ENCODE peak calls at places on chromosome 5, in five cellular contexts. A is transverse colon, X is hepatocyte, I is neural progenitor cell, V is pancreas. E is an unnamed sample.

GRCh38 chr5:58151414-58151813 is 308.5 kb downstream of the PLK2 start:
- DNase-seq in I (no peak), X (no peak), V (no peak), A (no peak), E (no peak)

GRCh38 chr5:83000448-83000847 is 76.7 kb downstream of the TMEM167A start:
- DNase-seq in I (no peak), A (no peak), X (no peak), V (no peak), E (peak; percentile 66)

GRCh38 chr5:173198049-173198448 is 37.0 kb downstream of the NKX2-5 start:
- DNase-seq in V (no peak), A (no peak), X (no peak), I (no peak), E (no peak)

GRCh38 chr5:98578438-98578837 is 195.0 kb upstream of the RGMB start:
- DNase-seq in A (no peak), I (no peak), V (no peak), X (no peak), E (no peak)

GRCh38 chr5:88281322-88281721 is 12.7 kb upstream of the TMEM161B start:
- DNase-seq in A (no peak), I (no peak), X (no peak), V (no peak), E (no peak)

GRCh38 chr5:71887680-71888079 is 168.6 kb downstream of the CARTPT start:
- DNase-seq in X (peak; percentile 53), I (peak; percentile 54), A (no peak), V (no peak), E (peak; percentile 21)

GRCh38 chr5:107512029-107512428 is 158.7 kb downstream of the EFNA5 start:
- DNase-seq in A (no peak), X (no peak), I (peak; percentile 89), V (no peak), E (no peak)

GRCh38 chr5:77356740-77357139 is 135.4 kb downstream of the WDR41 start:
- DNase-seq in X (no peak), V (no peak), I (no peak), A (no peak), E (peak; percentile 33)

GRCh38 chr5:1028481-1029269 is 20.1 kb downstream of the NKD2 start:
- DNase-seq in A (no peak), I (no peak), V (peak; percentile 36), X (no peak), E (no peak)

GRCh38 chr5:139650031-139650688 is 2.0 kb downstream of the CXXC5 start:
- DNase-seq in X (peak; percentile 76), A (peak; percentile 55), V (peak; percentile 84), I (peak; percentile 80), E (no peak)

GRCh38 chr5:115168829-115169391 is 798 bp downstream of the TRIM36 start:
- DNase-seq in V (peak; percentile 69), I (peak; percentile 83), A (peak; percentile 27), X (peak; percentile 39), E (no peak)

GRCh38 chr5:15799612-15800011 is 299.6 kb downstream of the FBXL7 start:
- DNase-seq in A (no peak), V (no peak), I (no peak), X (no peak), E (no peak)

GRCh38 chr5:79692586-79692985 is 3.0 kb downstream of the CMYA5 start:
- DNase-seq in I (no peak), X (no peak), A (no peak), V (no peak), E (no peak)

GRCh38 chr5:134227259-134227658 is 1.4 kb upstream of the PPP2CA start:
- DNase-seq in V (no peak), I (peak; percentile 71), A (peak; percentile 56), X (peak; percentile 59), E (no peak)

GRCh38 chr5:98594098-98594497 is 179.4 kb upstream of the RGMB start:
- DNase-seq in I (no peak), X (no peak), V (no peak), A (no peak), E (no peak)

GRCh38 chr5:115246361-115246991 is 16.2 kb downstream of the PGGT1B start:
- DNase-seq in I (peak; percentile 54), V (no peak), A (no peak), X (peak; percentile 40), E (no peak)

GRCh38 chr5:58012103-58012502 is 447.8 kb downstream of the PLK2 start:
- DNase-seq in I (no peak), X (peak; percentile 1), V (no peak), A (no peak), E (peak; percentile 52)

GRCh38 chr5:109324941-109325340 is 84.8 kb downstream of the PJA2 start:
- DNase-seq in V (no peak), X (no peak), A (no peak), I (no peak), E (no peak)

GRCh38 chr5:30401479-30402058 is 791.9 kb upstream of the CDH6 start:
- DNase-seq in I (peak; percentile 73), V (no peak), X (peak; percentile 58), A (peak; percentile 9), E (peak; percentile 26)

GRCh38 chr5:43432486-43433365 is 20.5 kb upstream of the CCL28 start:
- DNase-seq in A (peak; percentile 85), X (peak; percentile 72), I (no peak), V (peak; percentile 77), E (peak; percentile 48)

GRCh38 chr5:101590384-101590783 is 687.3 kb upstream of the ST8SIA4 start:
- DNase-seq in X (no peak), V (no peak), I (peak; percentile 23), A (no peak), E (no peak)

GRCh38 chr5:173463207-173463606 is 135.0 kb upstream of the STC2 start:
- DNase-seq in V (no peak), A (no peak), X (no peak), I (no peak), E (no peak)

GRCh38 chr5:67576112-67576511 is 379.5 kb upstream of the CD180 start:
- DNase-seq in V (no peak), A (no peak), I (no peak), X (no peak), E (no peak)

GRCh38 chr5:150461231-150461630 is 11.7 kb upstream of the RPS14 start:
- DNase-seq in A (peak; percentile 56), X (peak; percentile 37), I (no peak), V (no peak), E (no peak)
- H3K4me3 ChIP-seq in A (no peak overlapping the region), X (no peak overlapping the region), I (no peak overlapping the region), V (no peak overlapping the region), E (no peak overlapping the region)

GRCh38 chr5:150274811-150275210 is 14.8 kb downstream of the CAMK2A start:
- DNase-seq in X (no peak), A (no peak), V (no peak), I (no peak), E (no peak)

GRCh38 chr5:150270546-150271295 is 18.9 kb downstream of the CAMK2A start:
- DNase-seq in A (no peak), X (no peak), V (no peak), I (no peak), E (no peak)

GRCh38 chr5:150271923-150272322 is 17.6 kb downstream of the CAMK2A start:
- DNase-seq in V (no peak), X (no peak), I (no peak), A (no peak), E (no peak)

GRCh38 chr5:150271296-150271692 is 18.3 kb downstream of the CAMK2A start:
- DNase-seq in A (no peak), X (no peak), I (no peak), V (no peak), E (no peak)

DNA sequence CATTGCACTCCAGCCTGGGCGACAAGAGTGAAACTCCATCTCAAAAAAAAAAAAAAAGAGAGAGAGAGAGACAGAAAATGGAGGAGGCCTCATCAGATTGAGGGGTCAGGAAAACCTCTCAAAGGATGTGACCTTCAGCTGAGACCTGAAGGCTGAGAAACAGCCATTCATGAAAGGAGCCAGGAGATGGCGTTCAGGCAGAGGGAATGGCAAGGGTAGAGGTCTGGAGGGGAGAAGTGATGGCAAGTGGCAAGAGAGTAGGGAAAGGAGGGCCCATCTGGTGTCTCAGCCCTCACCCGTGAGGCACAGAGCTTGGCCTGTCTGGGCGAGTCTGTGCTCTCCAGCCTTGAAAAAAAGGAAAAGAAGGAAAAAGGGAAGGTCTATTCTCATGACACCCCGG is 17.0 kb downstream of the CAMK2A start:
- DNase-seq in X (peak; percentile 59), I (peak; percentile 80), V (no peak), A (no peak), E (no peak)
- TF ChIP-seq CTCF in X (peak; percentile 52), I (peak; percentile 67), V (no peak), A (no peak), E (peak; percentile 67)

GRCh38 chr5:111749303-111750026 is 7.5 kb downstream of the NREP start:
- DNase-seq in X (no peak), I (no peak), V (no peak), A (no peak), E (no peak)

GRCh38 chr5:111747336-111747735 is 9.7 kb downstream of the NREP start:
- DNase-seq in I (no peak), V (no peak), X (no peak), A (no peak), E (no peak)

GRCh38 chr5:111745075-111745474 is 11.9 kb downstream of the NREP start:
- DNase-seq in A (no peak), I (no peak), X (no peak), V (no peak), E (no peak)

GRCh38 chr5:111746791-111747190 is 10.2 kb downstream of the NREP start:
- DNase-seq in I (no peak), V (no peak), A (no peak), X (no peak), E (no peak)

DNA sequence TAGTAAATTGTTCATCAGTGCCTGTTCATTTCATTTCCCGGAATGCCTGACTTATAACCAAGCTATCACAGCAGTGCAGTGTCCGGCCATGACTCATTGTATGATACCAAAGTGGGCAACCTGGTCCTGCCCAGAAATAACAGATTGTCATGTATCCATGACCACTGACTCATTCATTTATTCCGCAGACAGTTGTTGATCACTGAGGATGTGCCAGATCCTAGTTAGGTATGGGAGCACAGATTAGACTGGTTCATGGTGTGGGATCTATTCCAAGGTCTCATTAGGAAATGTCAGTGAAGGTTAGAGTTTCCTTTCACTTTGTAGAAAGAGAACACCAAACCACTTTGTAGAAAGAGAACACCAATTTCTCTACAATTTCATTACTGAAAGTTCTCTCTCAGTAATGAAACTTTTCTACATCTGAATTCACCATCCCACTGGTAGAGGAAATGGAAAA is 8.7 kb downstream of the NREP start:
- DNase-seq in I (no peak), X (no peak), V (no peak), A (no peak), E (no peak)
- H3K4me3 ChIP-seq in I (no peak overlapping the region), X (no peak overlapping the region), V (no peak overlapping the region), A (no peak overlapping the region), E (no peak overlapping the region)

DNA sequence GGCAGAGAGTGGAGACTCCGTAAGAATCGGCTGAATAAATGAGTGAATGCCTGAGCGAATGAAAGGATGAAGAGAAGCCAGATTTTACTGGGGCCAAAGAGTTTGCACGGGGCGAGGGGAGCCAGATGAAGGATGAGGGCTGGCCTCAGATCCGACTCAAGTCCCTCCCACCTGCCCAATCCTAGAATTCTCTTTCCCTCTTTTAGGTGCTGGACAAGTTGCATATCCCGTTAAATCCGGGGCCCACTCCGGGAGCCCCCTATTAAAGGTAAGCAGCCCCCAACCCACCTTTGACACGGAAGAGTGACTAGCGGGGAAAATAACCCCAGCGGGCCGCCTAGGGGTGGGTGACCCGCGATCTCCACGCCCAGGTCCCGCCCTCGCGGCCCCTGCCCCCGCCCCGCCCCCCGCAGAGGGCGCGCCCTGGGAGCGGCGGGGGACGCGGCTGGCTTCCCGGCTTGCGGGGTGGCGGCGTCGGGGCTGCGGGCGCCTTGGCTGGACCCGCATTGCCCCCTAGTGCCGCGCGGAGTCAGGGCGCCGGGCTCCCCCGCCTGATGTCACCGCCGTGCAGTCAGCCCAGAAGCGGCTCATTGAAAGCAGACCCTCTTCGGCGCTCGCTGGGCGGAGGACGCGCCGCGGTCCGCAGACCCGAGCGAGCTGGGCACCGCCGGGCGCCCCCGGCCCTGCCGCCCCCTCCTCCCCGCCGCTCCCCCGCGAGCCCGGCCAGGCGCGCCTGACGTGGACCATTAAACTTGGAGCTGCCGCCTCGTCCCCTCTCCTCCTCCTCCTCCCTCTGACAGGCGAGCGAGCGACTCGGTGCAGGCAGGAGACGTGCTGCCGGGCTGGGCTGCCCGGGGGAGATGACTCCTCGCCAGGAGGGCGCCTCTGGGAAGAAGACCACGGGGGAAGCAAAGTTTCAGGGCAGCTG is at the start of gene ADRA1B:
- DNase-seq in V (peak; percentile 83), I (peak; percentile 92), A (peak; percentile 76), X (peak; percentile 88), E (no peak)
- TF ChIP-seq CTCF in V (peak; percentile 15), I (peak; percentile 65), A (peak; percentile 57), X (peak; percentile 65), E (peak; percentile 57)

E was measured in retinal pigment epithelial cell.